ENCODE peak calls at places on chromosomes 13 and 19, in nine cellular contexts. R is body of pancreas; F is CD8-positive, alpha-beta T cell; M is GM23338; J is heart right ventricle; H is foreskin fibroblast; I is progenitor cell of endocrine pancreas; E is IMR-90; P is thyroid gland. D is an unnamed sample.

GRCh38 chr19:35524181-35524838 is 3.8 kb downstream of the SBSN start:
- DNase-seq in R (no peak), F (no peak), M (peak), J (no peak), H (no peak), I (no peak), E (no peak), P (no peak), D (no peak)

GRCh38 chr13:112603641-112604220 is 15.8 kb upstream of the TUBGCP3 start:
- DNase-seq in R (no peak), F (no peak), M (no peak), J (no peak), H (peak), I (no peak), E (peak), P (no peak), D (no peak)

GRCh38 chr19:10762656-10763055 is 44.8 kb downstream of the DNM2 start:
- DNase-seq in R (no peak), F (no peak), M (peak), J (peak), H (no peak), I (no peak), E (no peak), P (no peak), D (no peak)

GRCh38 chr13:25291691-25292090 is 4.4 kb upstream of the MTMR6 start:
- DNase-seq in R (no peak), F (no peak), M (no peak), J (no peak), H (no peak), I (no peak), E (no peak), P (no peak), D (no peak)

GRCh38 chr13:48493076-48493765 is 39.7 kb downstream of the RCBTB2 start:
- DNase-seq in R (no peak), F (no peak), M (no peak), J (no peak), H (no peak), I (no peak), E (no peak), P (no peak), D (no peak)

GRCh38 chr13:43159007-43159406 is 135.6 kb downstream of the DNAJC15 start:
- DNase-seq in R (no peak), F (no peak), M (peak), J (no peak), H (peak), I (no peak), E (peak), P (peak), D (no peak)

GRCh38 chr13:23450340-23451046 is 17.0 kb upstream of the SACS start:
- DNase-seq in R (no peak), F (no peak), M (no peak), J (no peak), H (no peak), I (no peak), E (no peak), P (no peak), D (no peak)

GRCh38 chr13:112721198-112722104 is 31.6 kb downstream of the ATP11A start:
- DNase-seq in R (peak), F (no peak), M (no peak), J (no peak), H (no peak), I (no peak), E (no peak), P (no peak), D (no peak)

GRCh38 chr19:2014731-2015610 is 543 bp downstream of the BTBD2 start:
- DNase-seq in R (no peak), F (no peak), M (peak), J (peak), H (no peak), I (no peak), E (no peak), P (no peak), D (no peak)

GRCh38 chr19:1343026-1343425 is 40.7 kb upstream of the NDUFS7 start:
- DNase-seq in R (no peak), F (no peak), M (no peak), J (no peak), H (no peak), I (no peak), E (no peak), P (no peak), D (no peak)

GRCh38 chr13:94249512-94249911 is 230.0 kb downstream of the DCT start:
- DNase-seq in R (no peak), F (no peak), M (peak), J (no peak), H (peak), I (no peak), E (peak), P (no peak), D (no peak)

GRCh38 chr13:64471916-64472315 is 2758.2 kb downstream of the PCDH9 start:
- DNase-seq in R (no peak), F (no peak), M (peak), J (no peak), H (peak), I (no peak), E (peak), P (no peak), D (no peak)

GRCh38 chr19:510606-511100 is 3.4 kb downstream of the TPGS1 start:
- DNase-seq in R (peak), F (peak), M (peak), J (peak), H (peak), I (peak), E (peak), P (peak), D (peak)

GRCh38 chr19:52946322-52947310 is 16.1 kb downstream of the ZNF816 start:
- DNase-seq in R (peak), F (no peak), M (peak), J (peak), H (peak), I (peak), E (peak), P (peak), D (no peak)

GRCh38 chr13:44273216-44273615 is 100.4 kb upstream of the SERP2 start:
- DNase-seq in R (no peak), F (no peak), M (no peak), J (no peak), H (no peak), I (no peak), E (no peak), P (no peak), D (no peak)

GRCh38 chr19:2061936-2062729 is 11.1 kb upstream of the MKNK2 start:
- DNase-seq in R (peak), F (no peak), M (peak), J (no peak), H (no peak), I (no peak), E (no peak), P (no peak), D (no peak)

GRCh38 chr13:40206241-40207109 is 460.0 kb downstream of the FOXO1 start:
- DNase-seq in R (peak), F (no peak), M (no peak), J (no peak), H (no peak), I (no peak), E (peak), P (no peak), D (no peak)

GRCh38 chr19:50384685-50385535 is 763 bp downstream of the POLD1 start:
- DNase-seq in R (no peak), F (no peak), M (peak), J (no peak), H (peak), I (no peak), E (peak), P (no peak), D (no peak)

GRCh38 chr13:31956944-31957644 is 74.5 kb upstream of the FRY start:
- DNase-seq in R (no peak), F (no peak), M (no peak), J (no peak), H (no peak), I (no peak), E (peak), P (no peak), D (no peak)

GRCh38 chr13:88744289-88744688 is 1073.1 kb downstream of the SLITRK5 start:
- DNase-seq in R (no peak), F (no peak), M (no peak), J (no peak), H (no peak), I (no peak), E (no peak), P (no peak), D (no peak)

GRCh38 chr13:88739192-88739591 is 1068.0 kb downstream of the SLITRK5 start:
- DNase-seq in R (no peak), F (no peak), M (no peak), J (no peak), H (no peak), I (no peak), E (no peak), P (no peak), D (no peak)

DNA sequence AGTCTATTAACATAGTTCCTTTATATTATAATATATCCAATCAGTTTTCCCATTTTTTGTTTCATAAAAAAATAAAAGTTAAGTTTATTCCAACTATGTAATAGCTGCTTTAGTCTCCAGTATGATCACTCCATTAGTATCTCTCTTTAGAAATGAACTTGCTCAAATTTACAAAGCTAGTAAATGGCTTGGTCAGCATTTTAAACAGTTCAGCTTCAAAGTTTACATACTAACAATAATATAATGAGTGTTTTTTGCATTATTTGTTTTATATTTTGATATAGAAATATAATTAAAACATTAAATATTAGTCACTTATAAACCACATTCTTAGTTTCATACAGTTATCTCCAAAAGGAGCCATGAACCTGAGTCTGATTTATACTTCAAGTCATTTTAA is 1073.8 kb downstream of the SLITRK5 start:
- DNase-seq in R (no peak), F (no peak), M (no peak), J (no peak), H (no peak), I (no peak), E (no peak), P (no peak), D (no peak)
- TF ChIP-seq CTCF in R (no peak), F (no peak), M (no peak), J (no peak), H (no peak), I (no peak), E (no peak), P (no peak), D (no peak)

GRCh38 chr19:39388657-39389056 is 2.2 kb downstream of the PAF1 start:
- DNase-seq in R (no peak), F (no peak), M (no peak), J (no peak), H (no peak), I (no peak), E (no peak), P (no peak), D (no peak)

GRCh38 chr19:39390759-39391592 is at the start of the genes MED29 and PAF1:
- DNase-seq in R (peak), F (peak), M (peak), J (peak), H (peak), I (peak), E (peak), P (peak), D (no peak)

GRCh38 chr19:39386557-39386956 is 4.3 kb downstream of the PAF1 start:
- DNase-seq in R (no peak), F (no peak), M (no peak), J (no peak), H (no peak), I (no peak), E (no peak), P (no peak), D (no peak)

GRCh38 chr19:39390460-39390758 is 497 bp downstream of the PAF1 start:
- DNase-seq in R (peak), F (no peak), M (no peak), J (no peak), H (no peak), I (no peak), E (no peak), P (peak), D (no peak)

DNA sequence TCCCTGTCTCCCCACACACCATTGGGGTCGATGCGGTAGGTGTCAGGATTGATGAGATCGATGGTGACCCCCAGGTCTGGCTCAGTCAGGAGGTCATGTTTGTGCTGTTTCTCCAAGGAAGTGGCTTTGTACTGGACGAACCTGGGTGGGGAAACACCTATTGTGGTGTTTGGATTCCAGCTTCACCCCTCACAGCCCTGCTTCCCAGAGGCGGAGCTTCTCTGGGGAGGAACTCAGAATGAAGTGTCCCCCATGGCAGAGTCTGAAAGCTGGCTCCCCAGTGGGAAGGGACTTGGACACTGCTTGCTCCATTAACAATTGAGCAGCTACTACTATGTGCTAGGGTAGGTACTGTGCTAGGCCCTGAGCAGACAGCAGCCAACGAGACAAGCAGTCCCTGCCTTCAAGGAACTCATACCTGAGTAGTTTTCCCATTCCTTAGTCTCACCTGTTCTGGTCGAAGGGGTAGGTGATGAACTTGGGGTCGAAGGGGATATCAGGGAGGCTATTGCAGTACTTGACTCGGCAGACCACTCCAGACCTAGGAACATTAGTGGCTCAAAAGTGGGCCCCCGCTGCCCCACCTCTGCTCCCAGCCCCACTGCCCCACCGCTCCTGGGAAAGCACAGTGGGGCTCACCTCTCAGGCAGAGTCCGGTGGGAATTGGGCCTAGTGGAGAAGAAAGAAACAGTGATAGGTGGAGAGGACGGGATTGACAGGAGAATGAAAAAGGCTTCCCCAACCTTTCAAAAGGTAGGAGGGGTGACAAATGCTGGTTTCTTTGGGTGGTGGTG is 1.1 kb downstream of the PAF1 start:
- DNase-seq in R (no peak), F (no peak), M (peak), J (no peak), H (no peak), I (no peak), E (no peak), P (no peak), D (no peak)
- TF ChIP-seq CTCF in R (no peak), F (no peak), M (no peak), J (no peak), H (no peak), I (no peak), E (no peak), P (no peak), D (no peak)

DNA sequence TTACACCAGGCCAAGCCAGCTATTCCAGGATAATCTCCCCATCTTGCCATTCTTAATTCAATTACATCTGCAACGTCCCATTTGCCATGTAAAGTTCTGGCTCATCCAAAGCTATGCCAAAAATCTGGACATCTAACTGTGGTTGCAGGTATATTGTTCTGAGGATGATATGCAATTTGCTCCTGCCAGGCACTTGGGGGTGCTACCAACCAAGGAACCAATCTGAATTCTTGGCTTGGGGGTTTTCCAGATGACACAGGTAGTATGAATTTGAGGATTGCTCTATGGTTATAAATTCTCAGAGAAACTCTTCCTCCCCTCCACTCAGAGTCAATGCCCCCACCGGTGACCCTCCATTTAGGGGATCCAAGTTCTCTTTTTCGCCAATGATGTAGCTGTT is 33.0 kb downstream of the CRYL1 start:
- DNase-seq in R (no peak), F (no peak), M (peak), J (no peak), H (peak), I (no peak), E (peak), P (peak), D (no peak)
- TF ChIP-seq CTCF in R (peak), F (peak), M (peak), J (no peak), H (peak), I (peak), E (peak), P (no peak), D (no peak)

GRCh38 chr13:99658266-99658991 is 157.2 kb downstream of the TM9SF2 start:
- DNase-seq in R (peak), F (peak), M (peak), J (peak), H (peak), I (peak), E (peak), P (peak), D (no peak)

GRCh38 chr13:99656092-99656745 is 154.9 kb downstream of the TM9SF2 start:
- DNase-seq in R (peak), F (peak), M (peak), J (peak), H (peak), I (peak), E (peak), P (peak), D (peak)

GRCh38 chr13:99659234-99659633 is 158.0 kb downstream of the TM9SF2 start:
- DNase-seq in R (no peak), F (no peak), M (peak), J (no peak), H (no peak), I (no peak), E (no peak), P (no peak), D (no peak)

GRCh38 chr13:99656843-99657506 is 155.7 kb downstream of the TM9SF2 start:
- DNase-seq in R (no peak), F (no peak), M (no peak), J (no peak), H (no peak), I (no peak), E (no peak), P (no peak), D (no peak)

GRCh38 chr13:99657848-99658265 is 156.6 kb downstream of the TM9SF2 start:
- DNase-seq in R (peak), F (peak), M (peak), J (peak), H (peak), I (peak), E (no peak), P (peak), D (no peak)
- TF ChIP-seq CTCF in R (no peak), F (no peak), M (peak), J (no peak), H (no peak), I (peak), E (no peak), P (no peak), D (no peak)

DNA sequence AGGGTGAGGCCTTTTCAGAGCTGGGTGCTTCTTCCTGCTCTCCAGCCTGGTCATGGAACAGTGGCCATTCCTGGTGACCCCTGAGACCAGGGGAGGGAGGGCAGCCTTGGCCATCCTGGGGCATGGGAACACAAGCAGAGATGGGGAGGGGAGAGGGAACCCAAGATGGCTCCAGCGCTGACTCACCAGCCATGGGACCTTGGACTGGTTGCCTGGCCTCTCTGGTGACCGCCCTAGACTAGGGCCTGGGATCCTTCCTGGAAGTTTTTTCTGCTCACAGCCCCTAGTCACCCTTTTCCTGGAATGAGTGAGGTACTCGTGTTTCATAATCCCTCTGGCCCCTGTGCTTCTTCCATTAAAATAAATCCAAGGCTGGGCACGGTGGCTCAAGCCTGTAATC is 3.3 kb upstream of the OPA3 start:
- DNase-seq in R (no peak), F (no peak), M (no peak), J (no peak), H (no peak), I (no peak), E (no peak), P (no peak), D (no peak)
- TF ChIP-seq CTCF in R (no peak), F (no peak), M (no peak), J (no peak), H (no peak), I (no peak), E (no peak), P (no peak), D (no peak)

DNA sequence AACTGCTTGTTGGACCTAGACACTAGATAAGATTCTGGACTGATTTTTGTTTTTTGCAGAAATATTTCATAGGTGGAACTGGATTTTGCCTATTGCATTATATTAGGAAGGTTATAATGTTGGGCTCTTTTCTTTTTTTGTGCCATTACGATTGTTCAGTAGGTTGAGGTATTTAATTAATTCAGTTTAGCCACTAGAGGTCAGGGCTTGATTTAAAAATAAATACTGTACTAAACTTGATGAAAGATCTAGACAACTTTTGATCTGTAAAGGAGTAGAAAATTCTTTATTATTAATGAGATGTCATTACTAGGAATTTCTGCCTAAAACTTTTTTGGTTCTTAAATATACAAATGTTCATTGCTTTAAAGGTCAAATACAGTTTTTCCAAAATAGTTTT is 15.2 kb upstream of the SUPT20H start:
- DNase-seq in R (no peak), F (no peak), M (peak), J (no peak), H (no peak), I (no peak), E (peak), P (no peak), D (no peak)
- TF ChIP-seq CTCF in R (peak), F (peak), M (peak), J (peak), H (no peak), I (peak), E (peak), P (no peak), D (no peak)

GRCh38 chr13:60229708-60230272 is 66.1 kb upstream of the DIAPH3 start:
- DNase-seq in R (no peak), F (no peak), M (no peak), J (no peak), H (no peak), I (no peak), E (no peak), P (no peak), D (no peak)
- TF ChIP-seq CTCF in R (no peak), F (no peak), M (no peak), J (no peak), H (no peak), I (no peak), E (no peak), P (no peak), D (no peak)

DNA sequence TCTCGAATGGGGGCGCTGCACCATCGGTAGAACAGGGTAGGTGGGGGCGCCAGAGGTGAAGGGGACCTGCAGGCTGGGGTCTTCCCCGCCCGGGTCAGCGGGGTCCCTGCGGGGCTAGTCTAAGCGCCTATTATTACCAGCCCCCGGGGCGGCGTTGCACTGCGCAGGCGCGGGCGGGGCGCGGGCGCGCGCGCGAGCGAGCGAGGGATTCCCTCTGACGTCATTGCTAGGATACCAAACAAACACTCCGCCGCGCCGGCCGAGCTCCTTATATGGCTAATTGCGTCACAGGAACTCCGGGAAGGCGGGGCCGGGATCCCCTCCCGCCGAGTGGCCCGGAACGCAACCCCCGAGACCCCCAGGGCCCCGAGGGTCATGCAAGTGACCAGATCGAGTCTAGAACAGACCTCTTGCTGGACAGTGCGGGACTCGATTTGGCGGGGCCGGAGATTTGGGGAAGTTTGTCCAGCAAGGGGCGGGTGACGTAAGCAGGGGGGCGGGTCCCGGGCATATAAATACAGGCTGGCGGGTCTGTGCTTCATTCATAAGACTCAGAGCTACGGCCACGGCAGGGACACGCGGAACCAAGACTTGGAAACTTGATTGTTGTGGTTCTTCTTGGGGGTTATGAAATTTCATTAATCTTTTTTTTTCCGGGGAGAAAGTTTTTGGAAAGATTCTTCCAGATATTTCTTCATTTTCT is at the start of gene FOSB:
- DNase-seq in R (peak), F (peak), M (peak), J (peak), H (peak), I (peak), E (peak), P (peak), D (peak)
- TF ChIP-seq CTCF in R (no peak), F (no peak), M (peak), J (no peak), H (no peak), I (peak), E (no peak), P (no peak), D (no peak)